ENCODE peak calls at places on chromosomes 3 and 15, in nine cellular contexts. P, L, M, B, A, V, X, Q and R are unnamed samples.

GRCh38 chr3:71681224-71681668 is 44.0 kb downstream of the EIF4E3 start:
- DNase-seq in P (peak; percentile 73), L (peak; percentile 23), M (peak; percentile 61), B (peak; percentile 37), A (peak; percentile 44), V (peak; percentile 26), X (peak; percentile 43), Q (no peak), R (peak; percentile 80)

GRCh38 chr3:187430576-187430975 is 62.4 kb downstream of the RTP4 start:
- DNase-seq in P (no peak), L (no peak), M (no peak), B (no peak), A (no peak), V (no peak), X (no peak), Q (no peak), R (no peak)

GRCh38 chr3:128427872-128428822 is 38.5 kb downstream of the DNAJB8 start:
- DNase-seq in P (no peak), L (no peak), M (no peak), B (no peak), A (no peak), V (no peak), X (no peak), Q (no peak), R (no peak)

GRCh38 chr3:38479431-38480092 is 16.6 kb upstream of the EXOG start:
- DNase-seq in P (peak; percentile 65), L (peak; percentile 29), M (peak; percentile 81), B (peak; percentile 70), A (peak; percentile 62), V (no peak), X (peak; percentile 48), Q (no peak), R (peak; percentile 75)

GRCh38 chr15:25492315-25492714 is 53.5 kb upstream of the UBE3A start:
- DNase-seq in P (no peak), L (no peak), M (no peak), B (no peak), A (no peak), V (no peak), X (no peak), Q (no peak), R (no peak)

GRCh38 chr3:106085998-106086397 is 217.2 kb upstream of the CBLB start:
- DNase-seq in P (no peak), L (no peak), M (no peak), B (no peak), A (no peak), V (no peak), X (no peak), Q (no peak), R (no peak)

GRCh38 chr15:29821416-29822099 is 710 bp downstream of the TJP1 start:
- DNase-seq in P (peak; percentile 95), L (peak; percentile 86), M (peak; percentile 79), B (peak; percentile 73), A (peak; percentile 77), V (no peak), X (peak; percentile 75), Q (no peak), R (peak; percentile 87)

GRCh38 chr3:66362541-66362941 is 138.3 kb downstream of the LRIG1 start:
- DNase-seq in P (no peak), L (no peak), M (no peak), B (no peak), A (no peak), V (peak; percentile 50), X (no peak), Q (no peak), R (no peak)

GRCh38 chr15:45795487-45796069 is 160.7 kb downstream of the SQOR start:
- DNase-seq in P (peak; percentile 86), L (peak; percentile 29), M (no peak), B (no peak), A (peak; percentile 46), V (peak; percentile 4), X (no peak), Q (no peak), R (peak; percentile 70)

GRCh38 chr3:33717616-33717865 is 513 bp downstream of the CLASP2 start:
- DNase-seq in P (no peak), L (peak; percentile 43), M (no peak), B (peak; percentile 47), A (no peak), V (no peak), X (peak; percentile 69), Q (peak; percentile 50), R (peak; percentile 64)

GRCh38 chr3:42376397-42376798 is 34.0 kb downstream of the LYZL4 start:
- DNase-seq in P (peak; percentile 79), L (no peak), M (no peak), B (peak; percentile 23), A (peak; percentile 64), V (peak; percentile 7), X (peak; percentile 28), Q (no peak), R (peak; percentile 95)

GRCh38 chr3:155995525-155996370 is 124.6 kb upstream of the KCNAB1 start:
- DNase-seq in P (peak; percentile 62), L (no peak), M (no peak), B (no peak), A (peak; percentile 54), V (no peak), X (no peak), Q (no peak), R (peak; percentile 59)

GRCh38 chr15:74960286-74960685 is 3.7 kb upstream of the RPP25 start:
- DNase-seq in P (no peak), L (no peak), M (no peak), B (no peak), A (no peak), V (no peak), X (no peak), Q (no peak), R (no peak)

GRCh38 chr15:73010154-73011152 is 41.8 kb upstream of the NEO1 start:
- DNase-seq in P (peak; percentile 56), L (no peak), M (no peak), B (no peak), A (no peak), V (no peak), X (no peak), Q (no peak), R (no peak)

GRCh38 chr3:133408961-133409360 is 9.1 kb downstream of the BFSP2 start:
- DNase-seq in P (no peak), L (no peak), M (no peak), B (no peak), A (no peak), V (peak; percentile 30), X (no peak), Q (no peak), R (no peak)

GRCh38 chr15:22873204-22873701 is 34.8 kb downstream of the NIPA2 start:
- DNase-seq in P (peak; percentile 8), L (no peak), M (no peak), B (no peak), A (no peak), V (no peak), X (no peak), Q (no peak), R (no peak)

GRCh38 chr3:172577962-172578560 is 54.8 kb upstream of the TNFSF10 start:
- DNase-seq in P (no peak), L (no peak), M (no peak), B (no peak), A (no peak), V (no peak), X (no peak), Q (no peak), R (no peak)

GRCh38 chr15:58369261-58369699 is 62.5 kb upstream of the LIPC start:
- DNase-seq in P (peak; percentile 73), L (no peak), M (no peak), B (no peak), A (no peak), V (no peak), X (no peak), Q (no peak), R (no peak)

GRCh38 chr3:194967126-194968117 is 281.7 kb downstream of the FAM43A start:
- DNase-seq in P (no peak), L (no peak), M (no peak), B (no peak), A (no peak), V (no peak), X (no peak), Q (no peak), R (no peak)
- TF ChIP-seq CTCF in P (no peak), L (no peak), M (no peak), B (no peak), A (no peak), V (peak; percentile 15), X (peak; percentile 9), Q (no peak), R (no peak)

GRCh38 chr15:55518009-55518408 is 10.0 kb upstream of the DNAAF4 start:
- DNase-seq in P (no peak), L (no peak), M (no peak), B (no peak), A (no peak), V (no peak), X (no peak), Q (no peak), R (no peak)

GRCh38 chr15:55514414-55514850 is 6.4 kb upstream of the DNAAF4 start:
- DNase-seq in P (peak; percentile 68), L (no peak), M (no peak), B (no peak), A (no peak), V (no peak), X (no peak), Q (no peak), R (no peak)

GRCh38 chr15:55522741-55523450 is 14.9 kb upstream of the DNAAF4 start:
- DNase-seq in P (no peak), L (no peak), M (no peak), B (no peak), A (no peak), V (no peak), X (no peak), Q (no peak), R (no peak)

GRCh38 chr15:55515991-55516776 is 8.2 kb upstream of the DNAAF4 start:
- DNase-seq in P (no peak), L (no peak), M (no peak), B (no peak), A (no peak), V (no peak), X (no peak), Q (no peak), R (no peak)

GRCh38 chr15:55518641-55519040 is 10.6 kb upstream of the DNAAF4 start:
- DNase-seq in P (no peak), L (no peak), M (no peak), B (no peak), A (no peak), V (no peak), X (no peak), Q (no peak), R (no peak)
- TF ChIP-seq CTCF in P (peak; percentile 31), L (peak; percentile 45), M (no peak), B (no peak), A (peak; percentile 25), V (no peak), X (no peak), Q (no peak), R (no peak)

DNA sequence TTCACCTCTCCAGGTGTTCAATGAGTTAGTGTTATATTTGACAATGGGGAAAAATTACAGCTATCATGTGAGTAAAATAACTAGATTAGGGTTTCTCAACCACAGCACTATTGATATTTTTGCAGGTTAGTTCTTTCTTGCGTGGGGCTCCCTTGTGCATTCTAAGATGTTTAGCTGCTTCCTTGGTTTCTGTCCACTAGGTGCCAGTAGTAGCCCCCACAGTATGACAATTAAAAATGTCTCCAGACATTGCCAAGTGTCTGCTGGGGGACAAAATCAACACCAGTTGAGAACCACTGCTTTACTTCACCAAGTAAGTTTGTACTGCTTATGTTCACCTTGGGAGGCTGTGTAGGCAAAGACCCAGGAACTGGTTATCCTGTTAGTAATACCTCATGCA is 618.7 kb downstream of the EDEM1 start:
- DNase-seq in P (no peak), L (no peak), M (no peak), B (no peak), A (no peak), V (no peak), X (no peak), Q (no peak), R (no peak)
- TF ChIP-seq CTCF in P (no peak), L (peak; percentile 59), M (no peak), B (no peak), A (no peak), V (no peak), X (no peak), Q (no peak), R (peak; percentile 48)

GRCh38 chr3:20190991-20191390 is 5.0 kb upstream of the SGO1 start:
- DNase-seq in P (no peak), L (no peak), M (no peak), B (no peak), A (no peak), V (no peak), X (no peak), Q (no peak), R (no peak)
- TF ChIP-seq CTCF in P (peak; percentile 8), L (peak; percentile 27), M (no peak), B (no peak), A (no peak), V (no peak), X (no peak), Q (no peak), R (no peak)